ENCODE peak calls at places on chromosomes 13 and 19, in six cellular contexts. F is naive thymus-derived CD4-positive, alpha-beta T cell; W is small intestine; J is GM23338; S is fibroblast of lung; N is CD4-positive, alpha-beta memory T cell. Q is an unnamed sample.

GRCh38 chr19:35161434-35161743 is 6.9 kb downstream of the FXYD5 start:
- DNase-seq in S (no peak), N (no peak), W (no peak), F (no peak), J (no peak), Q (no peak)

GRCh38 chr13:110300090-110300815 is 6.7 kb downstream of the COL4A1 start:
- DNase-seq in F (no peak), W (no peak), N (no peak), S (peak; percentile 67), J (no peak), Q (no peak)

GRCh38 chr19:10546817-10547216 is 3.1 kb downstream of the ATG4D start:
- DNase-seq in F (no peak), S (no peak), W (no peak), J (no peak), N (no peak), Q (no peak)

GRCh38 chr13:32695602-32696250 is 109.5 kb downstream of the PDS5B start:
- DNase-seq in N (no peak), S (peak; percentile 4), J (no peak), W (no peak), F (no peak), Q (peak; percentile 11)

GRCh38 chr13:84661718-84662117 is 779.4 kb upstream of the SLITRK1 start:
- DNase-seq in F (no peak), N (no peak), W (no peak), J (no peak), S (no peak), Q (no peak)

GRCh38 chr13:58960909-58961308 is 1202.8 kb downstream of the DIAPH3 start:
- DNase-seq in F (no peak), S (peak; percentile 63), N (no peak), J (peak; percentile 45), W (no peak), Q (no peak)

GRCh38 chr19:5343848-5344247 is 3.2 kb upstream of the PTPRS start:
- DNase-seq in W (no peak), N (no peak), S (peak; percentile 17), J (no peak), F (no peak), Q (no peak)

GRCh38 chr13:80131204-80131603 is 209.7 kb downstream of the SPRY2 start:
- DNase-seq in N (no peak), W (peak; percentile 53), J (peak; percentile 60), F (no peak), S (peak; percentile 78), Q (peak; percentile 75)

GRCh38 chr19:54001496-54001895 is 10.1 kb downstream of the CACNG6 start:
- DNase-seq in W (no peak), N (no peak), S (no peak), F (no peak), J (no peak), Q (no peak)

GRCh38 chr13:39893808-39894207 is 238.3 kb downstream of the COG6 start:
- DNase-seq in W (no peak), F (no peak), N (no peak), S (no peak), J (no peak), Q (no peak)

GRCh38 chr19:46492841-46493235 is 2.8 kb downstream of the PNMA8B start:
- DNase-seq in J (peak; percentile 55), F (no peak), N (no peak), S (no peak), W (no peak), Q (no peak)
- H3K4me3 ChIP-seq in J (peak overlapping the region; percentile 76), F (peak overlapping the region; percentile 37), N (no peak overlapping the region), S (no peak overlapping the region), W (no peak overlapping the region), Q (no peak overlapping the region)

GRCh38 chr13:40992678-40993077 is 26.4 kb downstream of the ELF1 start:
- DNase-seq in F (no peak), W (no peak), S (no peak), N (no peak), J (no peak), Q (no peak)
- H3K4me1 ChIP-seq in F (peaks cover 46% of the 10 kb centered on the region), W (peaks cover 17% of the 10 kb centered on the region), S (no peaks in the 10 kb centered on the region), N (peaks cover 93% of the 10 kb centered on the region), J (peaks cover 10% of the 10 kb centered on the region), Q (no peaks in the 10 kb centered on the region)

GRCh38 chr13:52845334-52845761 is 3.1 kb downstream of the PCDH8 start:
- DNase-seq in F (no peak), J (peak; percentile 64), N (no peak), S (no peak), W (no peak), Q (no peak)
- H3K27me3 ChIP-seq in F (peaks cover 9% of the 10 kb centered on the region), J (peaks cover 68% of the 10 kb centered on the region), N (peaks cover 4% of the 10 kb centered on the region), S (peaks cover 33% of the 10 kb centered on the region), W (peaks cover 56% of the 10 kb centered on the region), Q (peaks cover 27% of the 10 kb centered on the region)

GRCh38 chr19:47492571-47493377 is 8.8 kb upstream of the KPTN start:
- DNase-seq in N (no peak), J (no peak), F (no peak), S (no peak), W (no peak), Q (no peak)
- H3K4me3 ChIP-seq in N (no peak overlapping the region), J (no peak overlapping the region), F (no peak overlapping the region), S (no peak overlapping the region), W (no peak overlapping the region), Q (no peak overlapping the region)

GRCh38 chr19:33703821-33704220 is 82.1 kb downstream of the CHST8 start:
- DNase-seq in F (no peak), N (no peak), S (no peak), W (no peak), J (no peak), Q (no peak)
- H3K4me1 ChIP-seq in F (no peaks in the 10 kb centered on the region), N (no peaks in the 10 kb centered on the region), S (no peaks in the 10 kb centered on the region), W (no peaks in the 10 kb centered on the region), J (peaks cover 17% of the 10 kb centered on the region), Q (no peaks in the 10 kb centered on the region)

DNA sequence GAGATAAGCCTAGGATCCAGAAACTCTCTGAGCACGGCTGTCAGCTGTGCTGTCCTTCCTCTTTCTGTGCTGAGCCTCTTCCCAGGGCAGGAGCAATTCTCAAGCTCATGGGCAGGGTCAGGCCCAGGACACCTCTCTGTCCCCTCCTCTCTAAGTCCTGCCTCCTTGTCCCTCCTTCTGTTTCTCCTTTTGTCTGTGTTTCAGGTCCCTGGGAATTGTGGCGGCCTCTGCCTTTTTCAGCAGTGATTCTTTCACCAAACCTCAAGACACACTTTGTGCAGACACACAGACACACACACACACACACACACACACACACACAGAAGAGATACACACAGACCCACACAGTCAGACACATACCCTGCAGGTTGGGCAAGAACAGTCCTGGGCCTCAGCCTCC is at the start of gene PSG1:
- DNase-seq in S (no peak), W (no peak), J (no peak), N (no peak), F (no peak), Q (no peak)
- H3K27me3 ChIP-seq in S (no peaks in the 10 kb centered on the region), W (peaks cover 2% of the 10 kb centered on the region), J (no peaks in the 10 kb centered on the region), N (no peaks in the 10 kb centered on the region), F (no peaks in the 10 kb centered on the region), Q (no peaks in the 10 kb centered on the region)

GRCh38 chr13:112606125-112607001 is 18.4 kb upstream of the TUBGCP3 start:
- DNase-seq in N (peak; percentile 75), S (peak; percentile 85), W (peak; percentile 86), J (peak; percentile 95), F (peak; percentile 71), Q (peak; percentile 96)

GRCh38 chr13:112603641-112604220 is 15.8 kb upstream of the TUBGCP3 start:
- DNase-seq in F (no peak), W (no peak), N (no peak), S (peak; percentile 58), J (no peak), Q (no peak)

GRCh38 chr13:112601351-112601750 is 13.4 kb upstream of the TUBGCP3 start:
- DNase-seq in N (no peak), W (no peak), F (no peak), S (no peak), J (no peak), Q (no peak)

GRCh38 chr13:112608212-112608611 is 20.3 kb upstream of the TUBGCP3 start:
- DNase-seq in F (no peak), N (no peak), J (no peak), W (no peak), S (no peak), Q (no peak)

DNA sequence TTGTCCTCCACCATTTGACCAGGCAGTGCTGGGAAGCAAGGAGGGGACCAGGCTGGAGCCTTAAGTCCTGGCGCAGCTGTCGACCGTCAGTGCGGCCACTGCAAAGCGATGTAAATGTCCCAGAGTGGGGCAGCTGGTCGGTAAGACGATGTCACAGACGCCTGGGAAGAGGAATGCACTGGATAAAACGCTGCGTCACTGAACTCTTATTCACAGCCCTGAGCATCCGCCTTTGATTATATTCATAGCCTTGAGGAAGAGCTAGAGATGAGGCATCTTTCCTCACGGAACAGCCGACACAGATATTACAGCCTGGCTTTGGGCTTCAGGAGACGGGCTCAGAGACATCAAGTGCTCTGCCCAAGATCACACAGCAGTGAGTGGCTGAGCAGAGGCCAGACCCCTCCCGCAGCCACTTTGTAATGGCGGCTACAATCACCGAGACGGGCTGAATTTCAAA is 17.6 kb upstream of the TUBGCP3 start:
- DNase-seq in W (no peak), J (peak; percentile 44), S (no peak), F (no peak), N (no peak), Q (no peak)
- H3K4me3 ChIP-seq in W (no peak overlapping the region), J (peak overlapping the region; percentile 53), S (peak overlapping the region; percentile 51), F (peak overlapping the region; percentile 51), N (no peak overlapping the region), Q (no peak overlapping the region)

GRCh38 chr19:2110822-2111221 is 14.1 kb downstream of the IZUMO4 start:
- DNase-seq in J (peak; percentile 52), W (no peak), F (no peak), S (no peak), N (no peak), Q (no peak)
- H3K4me1 ChIP-seq in J (no peaks in the 10 kb centered on the region), W (no peaks in the 10 kb centered on the region), F (peaks cover 12% of the 10 kb centered on the region), S (no peaks in the 10 kb centered on the region), N (no peaks in the 10 kb centered on the region), Q (no peaks in the 10 kb centered on the region)

GRCh38 chr13:72506706-72507105 is 220.7 kb downstream of the MZT1 start:
- DNase-seq in N (no peak), W (no peak), S (no peak), F (no peak), J (no peak), Q (no peak)

GRCh38 chr13:72507394-72508199 is 219.8 kb downstream of the MZT1 start:
- DNase-seq in N (no peak), J (no peak), W (no peak), S (no peak), F (no peak), Q (no peak)

GRCh38 chr13:72505376-72505775 is 222.1 kb downstream of the MZT1 start:
- DNase-seq in S (no peak), W (no peak), N (no peak), F (no peak), J (no peak), Q (peak; percentile 27)

GRCh38 chr13:72504026-72504925 is 223.2 kb downstream of the MZT1 start:
- DNase-seq in N (no peak), W (no peak), J (no peak), F (no peak), S (peak; percentile 43), Q (no peak)

DNA sequence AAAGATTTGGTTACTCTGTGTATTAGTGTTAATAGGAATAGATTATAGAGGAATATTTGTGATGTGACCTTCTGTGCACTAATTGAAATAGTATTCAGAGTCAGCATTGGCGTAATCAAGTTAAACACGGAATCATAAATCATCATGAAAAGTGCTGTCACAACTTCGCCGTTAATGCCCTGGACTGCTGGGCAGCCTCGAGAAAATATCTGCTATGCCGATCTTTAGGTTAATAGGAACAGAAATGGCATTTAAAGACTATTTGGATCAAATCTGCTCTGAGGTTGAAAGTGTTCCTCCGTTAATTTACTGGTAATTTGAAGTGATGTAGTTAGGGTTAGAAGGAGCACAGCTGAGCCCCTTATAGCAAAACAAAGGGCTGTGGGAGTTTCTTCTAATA is 219.0 kb downstream of the MZT1 start:
- DNase-seq in S (no peak), W (no peak), N (no peak), F (no peak), J (no peak), Q (no peak)
- H3K27me3 ChIP-seq in S (no peaks in the 10 kb centered on the region), W (no peaks in the 10 kb centered on the region), N (no peaks in the 10 kb centered on the region), F (no peaks in the 10 kb centered on the region), J (no peaks in the 10 kb centered on the region), Q (no peaks in the 10 kb centered on the region)